ENCODE peak calls at places on chromosomes 2 and 18, in six cellular contexts. T is astrocyte, L is K562, M is A549, S is PC-3, N is IMR-90. A is an unnamed sample.
A peak's percentile ranks its signal among the peaks of the same experiment; 100 is the strongest.

GRCh38 chr2:233981574-233982420 is 64.6 kb downstream of the TRPM8 start:
- DNase-seq in T (no peak), L (no peak), M (no peak), S (no peak), N (no peak), A (no peak)

GRCh38 chr18:63844254-63844653 is 43.3 kb upstream of the SERPINB2 start:
- DNase-seq in T (peak; percentile 7), L (no peak), M (no peak), S (peak; percentile 84), N (peak; percentile 67), A (peak; percentile 48)

GRCh38 chr18:10414293-10414842 is 40.1 kb upstream of the APCDD1 start:
- DNase-seq in T (no peak), L (peak; percentile 48), M (no peak), S (no peak), N (no peak), A (no peak)

GRCh38 chr2:202135111-202135874 is 62.2 kb downstream of the KIAA2012 start:
- DNase-seq in T (peak; percentile 100), L (no peak), M (no peak), S (peak; percentile 37), N (peak; percentile 100), A (peak; percentile 78)

GRCh38 chr18:67232406-67232805 is 284.1 kb downstream of the DSEL start:
- DNase-seq in T (peak; percentile 80), L (no peak), M (no peak), S (peak; percentile 67), N (peak; percentile 62), A (no peak)

GRCh38 chr18:63590368-63590767 is 3.2 kb downstream of the SERPINB13 start:
- DNase-seq in T (no peak), L (no peak), M (no peak), S (no peak), N (no peak), A (no peak)

GRCh38 chr2:100757621-100758394 is 62.1 kb upstream of the NPAS2 start:
- DNase-seq in T (peak; percentile 88), L (no peak), M (peak; percentile 39), S (peak; percentile 94), N (peak; percentile 98), A (peak; percentile 62)

GRCh38 chr18:9689253-9689652 is 18.8 kb upstream of the RAB31 start:
- DNase-seq in T (no peak), L (no peak), M (no peak), S (no peak), N (no peak), A (no peak)

GRCh38 chr2:58984731-58985130 is 743.6 kb upstream of the FANCL start:
- DNase-seq in T (peak; percentile 42), L (no peak), M (no peak), S (no peak), N (no peak), A (no peak)

GRCh38 chr18:44651453-44651852 is 29.2 kb upstream of the SETBP1 start:
- DNase-seq in T (peak; percentile 86), L (peak; percentile 4), M (peak; percentile 25), S (peak; percentile 62), N (peak; percentile 54), A (peak; percentile 39)

GRCh38 chr2:54558188-54558975 is 102.3 kb downstream of the SPTBN1 start:
- DNase-seq in T (peak; percentile 61), L (peak; percentile 65), M (peak; percentile 61), S (peak; percentile 74), N (peak; percentile 64), A (peak; percentile 84)
- H3K4me2 ChIP-seq in T (peak overlapping the region; percentile 90), L (peak overlapping the region; percentile 96), M (peak overlapping the region; percentile 83), S (peak overlapping the region; percentile 90), N (peak overlapping the region; percentile 89), A (peak overlapping the region; percentile 86)

GRCh38 chr2:170710609-170710979 is 4.5 kb upstream of the SP5 start:
- DNase-seq in T (no peak), L (no peak), M (no peak), S (no peak), N (no peak), A (no peak)
- H3K4me2 ChIP-seq in T (no peak overlapping the region), L (no peak overlapping the region), M (no peak overlapping the region), S (no peak overlapping the region), N (no peak overlapping the region), A (no peak overlapping the region)

GRCh38 chr2:200453142-200453852 is 56.6 kb downstream of the KCTD18 start:
- DNase-seq in T (no peak), L (no peak), M (no peak), S (no peak), N (no peak), A (no peak)

GRCh38 chr2:200455958-200456421 is 53.9 kb downstream of the KCTD18 start:
- DNase-seq in T (no peak), L (no peak), M (no peak), S (no peak), N (no peak), A (no peak)

GRCh38 chr2:200453853-200454524 is 55.9 kb downstream of the KCTD18 start:
- DNase-seq in T (no peak), L (no peak), M (no peak), S (no peak), N (no peak), A (no peak)

GRCh38 chr2:200456567-200456966 is 53.3 kb downstream of the KCTD18 start:
- DNase-seq in T (no peak), L (no peak), M (no peak), S (no peak), N (no peak), A (no peak)

GRCh38 chr2:200454839-200455801 is 54.7 kb downstream of the KCTD18 start:
- DNase-seq in T (peak; percentile 61), L (no peak), M (no peak), S (peak; percentile 86), N (peak; percentile 71), A (no peak)
- H3K4me2 ChIP-seq in T (no peak overlapping the region), L (no peak overlapping the region), M (peak overlapping the region; percentile 60), S (peak overlapping the region; percentile 47), N (peak overlapping the region; percentile 22), A (no peak overlapping the region)

DNA sequence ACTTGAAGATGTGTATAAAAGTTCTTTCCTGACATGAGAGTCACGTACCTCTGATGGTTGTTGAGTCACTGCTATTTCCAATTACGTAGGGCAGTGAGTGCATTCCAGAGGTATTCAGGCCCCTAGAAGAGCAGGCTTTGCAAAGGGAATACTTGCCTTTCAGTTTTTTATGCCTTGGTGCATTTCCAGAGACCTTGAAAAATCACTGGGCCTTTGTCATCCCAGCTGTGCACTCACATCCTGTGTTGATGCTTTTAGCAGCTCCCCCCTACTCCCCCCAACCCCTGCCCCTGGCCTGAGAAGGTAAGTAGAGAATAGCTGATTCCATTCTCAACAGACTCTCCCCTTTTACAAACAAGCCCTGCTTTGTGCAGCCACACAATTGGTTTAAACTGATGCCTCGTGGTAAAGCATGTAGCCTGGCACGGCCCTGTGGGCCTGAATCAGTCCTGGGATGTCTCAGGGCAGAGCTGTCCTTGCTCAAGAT is 174.2 kb downstream of the PRPF40A start:
- DNase-seq in T (peak; percentile 99), L (no peak), M (peak; percentile 15), S (peak; percentile 95), N (peak; percentile 100), A (peak; percentile 75)
- H3K4me2 ChIP-seq in T (peak overlapping the region; percentile 77), L (no peak overlapping the region), M (peak overlapping the region; percentile 55), S (peak overlapping the region; percentile 75), N (peak overlapping the region; percentile 74), A (peak overlapping the region; percentile 24)

GRCh38 chr2:28449126-28449488 is 46.8 kb upstream of the PLB1 start:
- DNase-seq in T (no peak), L (no peak), M (no peak), S (no peak), N (no peak), A (no peak)
- H3K4me2 ChIP-seq in T (peak overlapping the region; percentile 49), L (peak overlapping the region; percentile 51), M (peak overlapping the region; percentile 44), S (no peak overlapping the region), N (no peak overlapping the region), A (no peak overlapping the region)

GRCh38 chr2:169738566-169739229 is 5.1 kb downstream of the KLHL23 start:
- DNase-seq in T (no peak), L (no peak), M (no peak), S (no peak), N (no peak), A (no peak)
- H3K4me2 ChIP-seq in T (no peak overlapping the region), L (no peak overlapping the region), M (peak overlapping the region; percentile 9), S (no peak overlapping the region), N (no peak overlapping the region), A (no peak overlapping the region)

GRCh38 chr2:191171291-191171690 is 20.5 kb upstream of the STAT4 start:
- DNase-seq in T (no peak), L (no peak), M (no peak), S (no peak), N (no peak), A (no peak)
- H3K4me2 ChIP-seq in T (peak overlapping the region; percentile 76), L (no peak overlapping the region), M (peak overlapping the region; percentile 69), S (peak overlapping the region; percentile 78), N (peak overlapping the region; percentile 61), A (no peak overlapping the region)

GRCh38 chr2:186544255-186544675 is 45.6 kb upstream of the ITGAV start:
- DNase-seq in T (peak; percentile 92), L (no peak), M (peak; percentile 51), S (peak; percentile 91), N (peak; percentile 93), A (peak; percentile 51)
- H3K4me2 ChIP-seq in T (peak overlapping the region; percentile 78), L (no peak overlapping the region), M (peak overlapping the region; percentile 82), S (peak overlapping the region; percentile 79), N (peak overlapping the region; percentile 64), A (peak overlapping the region; percentile 16)

GRCh38 chr2:120001461-120001860 is 11.4 kb upstream of the EPB41L5 start:
- DNase-seq in T (no peak), L (no peak), M (no peak), S (no peak), N (no peak), A (no peak)

GRCh38 chr2:119996148-119996547 is 16.7 kb upstream of the EPB41L5 start:
- DNase-seq in T (no peak), L (no peak), M (no peak), S (no peak), N (peak; percentile 20), A (no peak)
- H3K4me2 ChIP-seq in T (no peak overlapping the region), L (no peak overlapping the region), M (no peak overlapping the region), S (no peak overlapping the region), N (no peak overlapping the region), A (no peak overlapping the region)

A was measured in hepatocyte.